ENCODE peak calls at places on chromosomes 13 and 19, in five cellular contexts. C is GM12878, N is HCT116, H is SK-N-SH, X is K562. D is an unnamed sample.

GRCh38 chr13:84609716-84610115 is 727.4 kb upstream of the SLITRK1 start:
- DNase-seq in H (no peak), N (no peak), C (no peak), X (no peak), D (no peak)

GRCh38 chr19:8333771-8334457 is 9.1 kb downstream of the KANK3 start:
- DNase-seq in X (no peak), C (no peak), H (peak; percentile 38), N (no peak), D (no peak)

GRCh38 chr19:1315470-1316166 is 29.9 kb downstream of the EFNA2 start:
- DNase-seq in N (peak; percentile 18), H (peak; percentile 95), X (peak; percentile 84), C (no peak), D (no peak)

GRCh38 chr13:40120781-40121180 is 465.3 kb downstream of the COG6 start:
- DNase-seq in H (no peak), X (no peak), N (no peak), C (no peak), D (no peak)

GRCh38 chr19:10625003-10625761 is at the start of gene SLC44A2:
- DNase-seq in N (peak; percentile 38), X (peak; percentile 63), C (no peak), H (peak; percentile 93), D (no peak)

GRCh38 chr13:22964245-22964966 is 216.4 kb upstream of the SGCG start:
- DNase-seq in C (no peak), H (no peak), N (no peak), X (no peak), D (no peak)

GRCh38 chr13:112516218-112516617 is 71.7 kb downstream of the TUBGCP3 start:
- DNase-seq in C (no peak), X (no peak), H (no peak), N (no peak), D (no peak)

GRCh38 chr19:35462476-35462953 is 14.5 kb downstream of the FFAR2 start:
- DNase-seq in N (no peak), X (no peak), H (no peak), C (peak; percentile 96), D (no peak)

GRCh38 chr19:1079566-1080111 is 12.7 kb downstream of the ARHGAP45 start:
- DNase-seq in C (no peak), N (no peak), H (peak; percentile 89), X (no peak), D (no peak)

GRCh38 chr19:40803170-40803856 is 4.3 kb downstream of the EGLN2 start:
- DNase-seq in H (no peak), X (peak; percentile 28), C (no peak), N (no peak), D (no peak)

GRCh38 chr19:4811328-4812131 is 20.0 kb downstream of the TICAM1 start:
- DNase-seq in H (peak; percentile 82), N (peak; percentile 58), X (peak; percentile 72), C (no peak), D (peak; percentile 48)

GRCh38 chr13:44762946-44763345 is 186.8 kb upstream of the TSC22D1 start:
- DNase-seq in X (no peak), H (no peak), C (no peak), N (no peak), D (no peak)

GRCh38 chr13:24854311-24854710 is 90.3 kb downstream of the RNF17 start:
- DNase-seq in C (no peak), H (no peak), X (no peak), N (no peak), D (no peak)

GRCh38 chr19:32691291-32691951 is at the start of gene NUDT19:
- DNase-seq in C (peak; percentile 62), H (peak; percentile 93), X (peak; percentile 79), N (peak; percentile 75), D (peak; percentile 61)

GRCh38 chr19:53432088-53432661 is 391 bp downstream of the ZNF761 start:
- DNase-seq in X (peak; percentile 40), H (peak; percentile 50), C (no peak), N (no peak), D (no peak)

GRCh38 chr13:33968520-33969507 is 150.9 kb downstream of the RFC3 start:
- DNase-seq in X (no peak), H (no peak), C (no peak), N (no peak), D (no peak)

GRCh38 chr13:28743499-28744083 is 24.8 kb upstream of the SLC46A3 start:
- DNase-seq in X (no peak), H (no peak), N (no peak), C (no peak), D (no peak)

GRCh38 chr13:76667551-76667950 is 218.7 kb downstream of the KCTD12 start:
- DNase-seq in H (peak; percentile 4), C (no peak), X (no peak), N (no peak), D (no peak)

GRCh38 chr19:29767039-29767735 is 44.6 kb upstream of the CCNE1 start:
- DNase-seq in N (no peak), C (no peak), X (no peak), H (no peak), D (no peak)

GRCh38 chr19:13172335-13173128 is 22.3 kb downstream of the IER2 start:
- DNase-seq in N (no peak), X (peak; percentile 58), C (no peak), H (peak; percentile 74), D (no peak)

GRCh38 chr13:48644141-48644540 is 9.6 kb upstream of the CYSLTR2 start:
- DNase-seq in H (no peak), C (no peak), N (no peak), X (no peak), D (no peak)

GRCh38 chr13:78625384-78625783 is 22.0 kb upstream of the POU4F1 start:
- DNase-seq in C (no peak), H (no peak), X (no peak), N (no peak), D (no peak)

GRCh38 chr19:47495478-47496372 is 11.7 kb upstream of the KPTN start:
- DNase-seq in N (no peak), C (no peak), H (no peak), X (no peak), D (no peak)

DNA sequence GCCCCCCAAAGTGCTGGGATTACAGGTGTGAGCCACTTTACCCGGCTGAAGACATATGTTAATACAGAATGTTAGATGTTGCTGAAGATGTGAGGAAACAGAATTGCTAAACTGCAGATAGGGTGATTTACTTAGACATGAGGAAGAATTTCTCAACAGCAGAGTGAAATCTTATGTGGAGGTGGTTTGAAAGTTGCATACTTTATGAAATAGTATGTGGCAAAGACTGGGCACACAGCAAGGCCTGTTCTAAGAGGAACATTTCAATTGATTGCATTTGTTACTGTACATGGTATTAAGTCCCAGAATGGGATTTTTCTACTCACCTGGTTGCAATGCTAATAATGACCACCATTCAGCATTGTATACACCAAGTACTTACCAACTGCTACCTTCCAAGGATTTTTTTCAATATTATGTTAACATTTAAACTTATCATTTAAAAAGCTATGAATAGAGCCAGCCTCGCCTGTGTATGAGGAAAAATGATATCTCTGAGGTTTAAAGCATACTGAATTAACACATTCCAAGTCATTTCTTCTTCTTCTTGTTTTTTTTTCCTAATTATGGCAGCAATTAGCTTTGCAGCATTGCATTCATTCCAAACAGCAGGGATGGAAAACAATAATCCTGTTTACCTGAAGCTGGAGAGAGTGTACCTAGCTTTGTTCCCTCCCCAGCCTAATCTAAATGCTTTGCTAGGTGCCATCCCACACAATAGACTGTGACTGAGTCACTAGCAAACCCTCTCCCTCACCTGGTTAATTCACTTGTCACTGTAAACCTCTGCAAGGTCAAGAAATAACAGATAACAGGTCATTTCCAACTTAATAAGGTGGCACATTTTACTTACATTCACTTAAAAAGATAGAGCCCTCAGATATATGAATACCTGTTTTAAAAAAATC is 19.4 kb upstream of the KLF5 start:
- DNase-seq in X (no peak), H (no peak), C (no peak), N (no peak), D (no peak)
- TF ChIP-seq REST in X (no peak), H (no peak), C (no peak), N (no peak), D (no peak)

GRCh38 chr13:80009760-80010159 is 331.2 kb downstream of the SPRY2 start:
- DNase-seq in H (no peak), N (no peak), X (no peak), C (no peak), D (no peak)

GRCh38 chr13:80010846-80011245 is 330.1 kb downstream of the SPRY2 start:
- DNase-seq in H (no peak), X (no peak), C (no peak), N (no peak), D (no peak)

GRCh38 chr13:80011448-80012212 is 329.3 kb downstream of the SPRY2 start:
- DNase-seq in X (no peak), H (no peak), C (no peak), N (no peak), D (no peak)

GRCh38 chr13:80012281-80012680 is 328.6 kb downstream of the SPRY2 start:
- DNase-seq in C (no peak), H (no peak), X (no peak), N (no peak), D (no peak)

GRCh38 chr13:80010286-80010831 is 330.6 kb downstream of the SPRY2 start:
- DNase-seq in X (no peak), N (no peak), H (no peak), C (no peak), D (no peak)
- TF ChIP-seq POLR2AphosphoS5 in X (no peak), N (no peak), H (no peak), C (no peak), D (no peak)

GRCh38 chr13:27526516-27526915 is 76.2 kb upstream of the MTIF3 start:
- DNase-seq in X (no peak), N (no peak), C (no peak), H (no peak), D (no peak)

GRCh38 chr13:27533155-27533643 is 82.8 kb upstream of the MTIF3 start:
- DNase-seq in H (peak; percentile 85), C (no peak), N (peak; percentile 62), X (peak; percentile 56), D (peak; percentile 20)

GRCh38 chr13:27524981-27525975 is 74.9 kb upstream of the MTIF3 start:
- DNase-seq in N (no peak), X (no peak), C (no peak), H (no peak), D (no peak)

GRCh38 chr13:27523345-27524073 is 73.1 kb upstream of the MTIF3 start:
- DNase-seq in X (no peak), C (no peak), H (no peak), N (no peak), D (no peak)

GRCh38 chr13:27528908-27529307 is 78.5 kb upstream of the MTIF3 start:
- DNase-seq in C (no peak), X (no peak), H (no peak), N (no peak), D (no peak)
- TF ChIP-seq SIN3A in C (no peak), X (no peak), H (no peak), N (no peak), D (no peak)

DNA sequence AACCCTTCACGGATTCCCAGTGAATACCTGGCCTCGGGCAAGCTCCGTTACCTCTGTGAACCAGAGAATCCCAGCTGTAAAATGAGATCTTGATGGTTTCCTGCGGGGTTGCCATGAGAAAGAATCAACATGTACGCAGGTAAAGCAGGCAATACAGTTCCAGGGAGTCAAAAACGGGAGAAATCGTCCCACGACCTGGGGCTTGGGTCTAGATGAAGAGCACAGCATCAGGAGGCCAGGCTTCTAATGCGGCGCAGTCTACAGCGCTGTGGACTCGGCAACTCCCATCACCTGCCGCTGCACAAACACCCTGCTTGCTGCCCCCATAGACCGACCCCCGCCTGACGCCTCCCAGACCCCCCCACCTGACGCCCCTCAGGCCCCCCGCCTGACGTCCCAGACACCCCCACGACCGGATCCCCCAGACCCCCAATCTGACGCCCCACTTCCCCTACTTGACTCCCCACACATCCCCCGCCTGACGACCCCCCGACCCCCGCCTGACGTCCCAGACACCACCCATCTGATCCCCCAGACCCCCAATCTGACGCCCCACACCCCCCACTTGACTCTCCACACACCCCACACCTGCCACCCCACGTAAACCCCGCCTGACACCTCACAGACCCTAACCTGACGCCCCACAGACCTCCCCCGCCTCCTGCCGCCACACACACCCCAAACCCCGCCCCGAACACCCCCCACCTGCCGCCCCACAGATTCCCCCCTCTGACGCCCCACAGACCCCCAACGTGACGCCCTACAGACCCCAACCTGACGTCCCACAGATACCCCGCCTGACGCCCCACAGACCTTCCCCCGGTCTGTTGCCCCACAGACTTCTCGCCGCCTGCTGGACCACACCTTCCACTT is 589 bp downstream of the LIG4 start:
- DNase-seq in C (no peak), N (no peak), H (peak; percentile 36), X (no peak), D (no peak)
- TF ChIP-seq REST in C (no peak), N (no peak), H (no peak), X (no peak), D (no peak)